ENCODE peak calls at places on chromosomes 2 and 18, in eight cellular contexts. B, Y, D, R, Q, Z, U and W are unnamed samples.

GRCh38 chr2:6475155-6475940 is 390.4 kb downstream of the CMPK2 start:
- DNase-seq in R (no peak), Z (no peak), B (no peak), Y (no peak), U (no peak), Q (no peak), D (no peak), W (no peak)

GRCh38 chr18:32026491-32027086 is 8.0 kb downstream of the RNF125 start:
- DNase-seq in Q (peak), B (no peak), D (no peak), Y (no peak), U (no peak), R (no peak), Z (no peak), W (no peak)

GRCh38 chr2:85741811-85742507 is 11.8 kb upstream of the ATOH8 start:
- DNase-seq in U (no peak), Y (no peak), D (peak), R (no peak), B (peak), Q (no peak), Z (peak), W (peak)

GRCh38 chr2:119649364-119649917 is 29.6 kb upstream of the TMEM177 start:
- DNase-seq in Z (no peak), D (peak), U (no peak), R (no peak), B (no peak), Q (no peak), Y (no peak), W (no peak)

GRCh38 chr2:171939058-171939753 is 16.9 kb downstream of the HAT1 start:
- DNase-seq in Z (no peak), Q (no peak), U (no peak), B (no peak), Y (no peak), D (no peak), R (no peak), W (no peak)

GRCh38 chr2:162022290-162022945 is 51.6 kb downstream of the DPP4 start:
- DNase-seq in R (no peak), Z (no peak), Q (no peak), Y (no peak), D (peak), U (no peak), B (peak), W (no peak)

GRCh38 chr2:216424305-216424704 is 12.0 kb downstream of the SMARCAL1 start:
- DNase-seq in B (no peak), Y (no peak), Z (no peak), U (no peak), Q (no peak), D (no peak), R (no peak), W (no peak)

GRCh38 chr18:23540867-23541266 is 37.6 kb downstream of the RMC1 start:
- DNase-seq in B (no peak), Y (no peak), Z (no peak), D (no peak), R (peak), Q (peak), U (no peak), W (peak)

GRCh38 chr18:32057624-32058165 is 34.0 kb upstream of the RNF138 start:
- DNase-seq in Y (no peak), R (no peak), B (no peak), Z (no peak), U (no peak), Q (no peak), D (no peak), W (no peak)

GRCh38 chr2:239302808-239303557 is 97.8 kb downstream of the HDAC4 start:
- DNase-seq in B (peak), D (no peak), R (no peak), Y (no peak), U (no peak), Z (peak), Q (no peak), W (no peak)

GRCh38 chr2:69582582-69583176 is 60.9 kb downstream of the AAK1 start:
- DNase-seq in Y (no peak), D (peak), Q (no peak), Z (no peak), U (no peak), B (no peak), R (no peak), W (peak)
- H3K4me3 ChIP-seq in Y (no peak), D (no peak), Q (no peak), Z (no peak), U (peak), B (no peak), R (no peak), W (peak)

GRCh38 chr2:105795575-105795934 is 50.8 kb downstream of the NCK2 start:
- DNase-seq in B (no peak), D (no peak), Y (no peak), Q (no peak), Z (no peak), U (no peak), R (no peak), W (peak)

GRCh38 chr2:105796131-105796638 is 51.5 kb downstream of the NCK2 start:
- DNase-seq in B (no peak), Q (peak), D (no peak), Y (no peak), Z (no peak), R (peak), U (no peak), W (peak)

GRCh38 chr2:105793230-105793975 is 48.7 kb downstream of the NCK2 start:
- DNase-seq in U (no peak), D (no peak), Z (no peak), B (no peak), Q (peak), R (no peak), Y (no peak), W (no peak)

GRCh38 chr2:105796791-105797190 is 52.1 kb downstream of the NCK2 start:
- DNase-seq in Q (no peak), Z (no peak), B (no peak), Y (no peak), D (no peak), R (no peak), U (no peak), W (no peak)

GRCh38 chr2:105794926-105795574 is 50.3 kb downstream of the NCK2 start:
- DNase-seq in Z (no peak), D (no peak), R (no peak), U (no peak), Q (peak), B (no peak), Y (no peak), W (no peak)
- H3K4me3 ChIP-seq in Z (no peak), D (no peak), R (no peak), U (peak), Q (peak), B (no peak), Y (no peak), W (peak)

DNA sequence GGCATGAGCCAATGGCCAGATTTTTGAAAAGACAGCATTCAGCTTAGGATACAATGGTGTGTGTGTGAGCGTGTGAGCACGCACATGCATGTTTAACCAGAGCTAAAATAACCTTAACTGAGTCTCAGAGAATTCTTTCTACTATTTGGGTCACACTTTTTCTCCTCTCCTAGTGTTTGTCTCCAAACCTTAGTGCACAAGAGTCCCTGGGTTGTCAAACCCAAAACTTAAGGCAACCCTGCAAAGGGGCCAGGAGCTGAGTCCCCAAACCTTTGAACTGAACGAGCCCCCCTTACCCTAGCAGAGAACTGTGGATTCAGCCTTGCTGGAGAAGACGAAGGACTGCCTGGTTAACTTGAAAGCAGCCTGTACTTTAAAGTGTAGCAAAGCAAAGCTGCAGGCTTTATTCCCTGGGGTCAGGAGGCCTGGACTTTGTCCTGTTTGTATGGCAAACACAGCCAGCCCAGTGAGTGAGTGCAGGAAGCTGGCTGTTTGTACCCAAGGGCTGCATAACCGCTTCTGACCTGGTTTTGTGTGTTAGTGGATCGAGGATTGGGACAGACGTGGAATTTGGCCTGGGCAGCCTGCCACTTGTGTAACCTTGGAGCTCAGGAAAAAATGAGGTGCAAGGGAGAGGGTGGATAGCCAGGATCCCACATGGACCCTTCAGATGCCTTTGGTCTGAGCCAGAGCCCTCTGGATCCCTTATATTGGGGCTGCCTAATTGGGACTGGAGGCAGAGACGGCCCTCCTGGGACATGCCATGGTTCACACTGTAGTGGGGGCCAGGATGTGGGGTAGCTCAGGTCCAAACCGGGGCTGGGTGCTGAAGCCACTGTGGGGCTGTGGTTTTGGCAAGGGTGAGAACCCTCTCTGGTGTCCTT is 6.4 kb upstream of the PSMD1 start:
- DNase-seq in R (no peak), Z (no peak), D (no peak), Y (no peak), Q (no peak), U (no peak), B (peak), W (no peak)
- H3K4me3 ChIP-seq in R (no peak), Z (no peak), D (no peak), Y (no peak), Q (no peak), U (no peak), B (no peak), W (no peak)

DNA sequence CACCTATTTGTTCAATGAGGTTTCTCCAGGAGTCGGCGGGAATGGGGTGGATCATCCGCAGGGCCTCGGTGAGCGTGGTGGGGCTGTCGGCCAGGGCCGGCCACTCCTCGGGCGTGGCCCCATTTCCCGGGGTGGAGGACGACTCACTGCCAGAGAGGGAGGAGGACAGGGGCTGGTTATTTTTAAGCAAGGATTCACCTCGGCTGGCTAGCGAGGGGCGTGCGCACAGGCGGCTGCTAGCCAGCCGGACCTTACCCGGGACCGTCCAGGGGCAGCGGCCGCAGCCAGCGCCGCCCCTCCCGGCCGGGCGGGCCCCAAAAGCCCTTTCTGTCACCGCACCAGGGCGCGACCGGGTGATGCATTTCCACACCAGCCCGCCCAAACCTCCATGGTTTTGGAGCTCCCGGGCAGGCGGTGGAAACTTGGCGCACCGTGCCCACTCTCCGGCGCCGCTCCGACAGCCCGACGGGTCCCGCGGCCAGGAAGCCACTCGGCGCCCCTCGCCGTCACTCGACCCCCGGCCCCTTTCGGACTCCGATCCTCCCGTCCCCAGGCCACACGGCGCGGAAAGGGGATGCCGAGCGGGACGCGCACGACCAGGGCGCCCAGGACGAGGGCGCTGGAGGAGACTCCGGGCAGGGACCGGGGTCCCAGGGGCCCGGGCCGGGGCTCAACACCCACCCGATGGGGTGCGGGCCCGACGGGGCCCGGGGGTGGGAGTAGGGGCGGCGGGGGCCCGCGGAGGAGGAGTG is 57.2 kb downstream of the SNORC start:
- DNase-seq in U (no peak), R (no peak), D (no peak), Y (no peak), Z (no peak), Q (no peak), B (no peak), W (no peak)
- H3K4me3 ChIP-seq in U (no peak), R (peak), D (no peak), Y (peak), Z (peak), Q (no peak), B (no peak), W (no peak)

DNA sequence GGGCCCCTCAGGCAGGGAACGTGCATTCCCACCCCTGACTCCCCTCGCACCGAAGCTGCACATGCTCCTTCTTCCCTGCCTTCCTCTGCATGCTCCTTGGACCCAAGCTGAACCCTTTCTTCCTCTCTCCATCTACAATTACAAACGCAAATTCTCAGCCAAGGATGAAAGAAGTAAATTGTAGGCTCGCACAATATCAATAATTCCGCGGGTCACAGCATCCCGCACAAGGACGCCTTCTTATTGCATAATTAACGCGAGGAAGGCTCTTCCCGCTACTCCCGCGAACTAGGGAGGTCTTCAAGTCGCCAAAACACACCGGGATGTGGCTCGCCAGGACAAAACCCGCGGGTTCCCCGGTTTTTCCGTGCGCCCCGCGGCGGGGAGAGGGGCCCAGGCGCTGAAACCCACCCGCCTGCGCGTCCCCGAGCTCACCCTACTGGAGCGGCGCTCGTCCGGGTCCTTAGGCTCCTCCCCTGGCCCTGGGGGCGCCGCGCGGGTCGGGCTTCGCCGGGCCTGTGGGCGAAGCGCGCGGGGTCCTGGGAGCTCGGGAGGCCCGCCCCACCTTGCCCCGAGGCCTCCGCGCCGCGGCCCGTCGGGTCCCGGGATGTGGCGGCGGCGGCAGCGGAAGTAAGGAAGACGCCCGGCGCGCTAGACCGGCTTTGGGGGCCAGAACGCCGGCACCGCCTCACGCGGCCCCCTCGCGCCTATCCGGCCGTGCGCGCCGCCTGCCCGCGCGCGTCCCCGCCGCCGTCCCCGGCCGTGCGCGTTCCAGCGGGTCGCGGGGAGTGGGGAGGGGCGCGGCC is at the start of gene CHST10:
- DNase-seq in Z (peak), Q (peak), R (peak), U (peak), B (peak), Y (peak), D (peak), W (peak)
- H3K4me3 ChIP-seq in Z (peak), Q (peak), R (peak), U (peak), B (peak), Y (peak), D (peak), W (peak)

GRCh38 chr2:7795358-7796199 is 878.4 kb downstream of the RNF144A start:
- DNase-seq in Z (no peak), B (no peak), Y (no peak), Q (no peak), R (no peak), U (no peak), D (peak), W (no peak)
- H3K4me3 ChIP-seq in Z (no peak), B (no peak), Y (no peak), Q (no peak), R (no peak), U (no peak), D (no peak), W (no peak)

DNA sequence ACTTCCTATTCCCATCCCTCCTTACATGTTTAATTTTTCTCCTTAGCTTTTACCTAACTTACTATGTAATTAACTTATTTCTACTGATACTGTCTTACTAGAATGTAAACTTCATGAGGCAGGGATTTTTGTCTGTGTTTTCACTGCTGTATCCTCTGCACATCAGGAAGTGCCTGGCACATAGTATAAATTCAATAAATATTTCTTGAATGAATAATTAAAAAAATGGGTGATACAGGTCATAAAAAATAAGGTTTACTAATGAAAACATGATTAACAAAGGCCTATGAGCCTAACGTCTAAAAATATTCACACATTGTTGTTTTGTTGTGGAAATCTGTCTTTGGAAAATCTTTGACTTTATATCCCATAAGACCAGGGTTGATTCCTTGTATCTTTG is 4.5 kb downstream of the RBKS start:
- DNase-seq in R (no peak), D (no peak), Y (no peak), Q (no peak), Z (no peak), B (no peak), U (no peak), W (no peak)
- H3K4me3 ChIP-seq in R (no peak), D (no peak), Y (no peak), Q (no peak), Z (no peak), B (no peak), U (no peak), W (no peak)

GRCh38 chr2:37322368-37322767 is 2.3 kb downstream of the PRKD3 start:
- DNase-seq in Z (no peak), R (no peak), Y (no peak), Q (peak), U (no peak), B (no peak), D (no peak), W (no peak)
- H3K4me3 ChIP-seq in Z (no peak), R (no peak), Y (no peak), Q (peak), U (no peak), B (no peak), D (no peak), W (no peak)

GRCh38 chr2:108316881-108317258 is 28.2 kb downstream of the SULT1C2 start:
- DNase-seq in U (no peak), B (no peak), R (no peak), Y (no peak), Q (no peak), Z (no peak), D (no peak), W (no peak)
- H3K4me3 ChIP-seq in U (no peak), B (no peak), R (no peak), Y (no peak), Q (no peak), Z (no peak), D (no peak), W (no peak)

GRCh38 chr2:12317853-12318426 is 398.8 kb upstream of the TRIB2 start:
- DNase-seq in D (no peak), R (no peak), Q (no peak), Y (peak), B (no peak), U (no peak), Z (peak), W (no peak)
- H3K4me3 ChIP-seq in D (no peak), R (no peak), Q (no peak), Y (no peak), B (no peak), U (no peak), Z (no peak), W (no peak)